ENCODE peak calls at places on chromosomes 4 and X, in seven cellular contexts. M is NCI-H1417; F is activated T-cell treated with anti-CD3 and anti-CD28 coated beads, Interleukin-2, amount 50 U/mL, for 4 hours; P is LoVo; K is NCI-H524; A is T-helper 2 cell; C is fibroblast of lung. N is an unnamed sample.

GRCh38 chr4:76625316-76625715 is 190.3 kb downstream of the SHROOM3 start:
- DNase-seq in M (no peak), F (no peak), P (no peak), K (no peak), A (no peak), C (no peak), N (no peak)

GRCh38 chr4:1451106-1451751 is 45.0 kb upstream of the NKX1-1 start:
- DNase-seq in M (no peak), F (no peak), P (no peak), K (no peak), A (no peak), C (no peak), N (no peak)

GRCh38 chr4:783133-783541 is 42.8 kb downstream of the CPLX1 start:
- DNase-seq in M (no peak), F (no peak), P (no peak), K (no peak), A (no peak), C (no peak), N (no peak)

GRCh38 chr4:78660559-78660958 is 109.0 kb downstream of the ANXA3 start:
- DNase-seq in M (no peak), F (no peak), P (no peak), K (no peak), A (no peak), C (no peak), N (no peak)

GRCh38 chr4:153522800-153523089 is 56.6 kb downstream of the TMEM131L start:
- DNase-seq in M (no peak), F (peak), P (no peak), K (no peak), A (peak), C (no peak), N (no peak)

GRCh38 chrX:153029875-153030274 is 26.4 kb upstream of the PNMA3 start:
- DNase-seq in M (no peak), F (no peak), P (no peak), K (no peak), A (no peak), C (no peak), N (no peak)

GRCh38 chr4:105966046-105966445 is 70.8 kb downstream of the NPNT start:
- DNase-seq in M (no peak), F (no peak), P (no peak), K (no peak), A (no peak), C (peak), N (peak)

GRCh38 chrX:68375803-68376202 is 57.5 kb downstream of the OPHN1 start:
- DNase-seq in M (no peak), F (no peak), P (no peak), K (no peak), A (no peak), C (no peak), N (no peak)

GRCh38 chr4:155530290-155530689 is 136.4 kb upstream of the GUCY1A1 start:
- DNase-seq in M (no peak), F (no peak), P (no peak), K (no peak), A (no peak), C (no peak), N (no peak)

GRCh38 chr4:140807491-140808257 is 51.5 kb upstream of the TBC1D9 start:
- DNase-seq in M (no peak), F (no peak), P (no peak), K (no peak), A (no peak), C (peak), N (no peak)

GRCh38 chr4:139808381-139809206 is 143.0 kb downstream of the MGST2 start:
- DNase-seq in M (peak), F (no peak), P (no peak), K (no peak), A (no peak), C (no peak), N (no peak)

GRCh38 chr4:146548443-146548842 is 26.7 kb upstream of the SLC10A7 start:
- DNase-seq in M (no peak), F (no peak), P (no peak), K (no peak), A (no peak), C (no peak), N (no peak)

GRCh38 chrX:107602694-107603239 is 25.5 kb upstream of the PRPS1 start:
- DNase-seq in M (no peak), F (no peak), P (no peak), K (no peak), A (no peak), C (no peak), N (no peak)

GRCh38 chr4:184473265-184473514 is 1.2 kb downstream of the IRF2 start:
- DNase-seq in M (peak), F (no peak), P (no peak), K (no peak), A (no peak), C (no peak), N (no peak)

GRCh38 chrX:103464071-103464773 is 55.1 kb downstream of the RAB40A start:
- DNase-seq in M (no peak), F (peak), P (no peak), K (no peak), A (no peak), C (peak), N (peak)

GRCh38 chr4:54229631-54230478 is 762 bp downstream of the PDGFRA start:
- DNase-seq in M (no peak), F (no peak), P (no peak), K (no peak), A (no peak), C (peak), N (peak)

GRCh38 chr4:71300964-71301363 is 37.9 kb upstream of the SLC4A4 start:
- DNase-seq in M (no peak), F (no peak), P (no peak), K (no peak), A (no peak), C (no peak), N (peak)

GRCh38 chrX:45719751-45720501 is 519.2 kb upstream of the DIPK2B start:
- DNase-seq in M (no peak), F (no peak), P (no peak), K (no peak), A (no peak), C (no peak), N (no peak)

GRCh38 chrX:9955506-9955905 is 11.7 kb upstream of the CLDN34 start:
- DNase-seq in M (no peak), F (no peak), P (no peak), K (no peak), A (no peak), C (peak), N (peak)

GRCh38 chr4:57020467-57021101 is 41.9 kb downstream of the POLR2B start:
- DNase-seq in M (no peak), F (no peak), P (no peak), K (no peak), A (no peak), C (peak), N (peak)

GRCh38 chr4:85402371-85402770 is 72.6 kb upstream of the ARHGAP24 start:
- DNase-seq in M (no peak), F (no peak), P (no peak), K (no peak), A (no peak), C (peak), N (peak)

GRCh38 chr4:25171451-25171850 is 11.2 kb upstream of the SEPSECS start:
- DNase-seq in M (no peak), F (no peak), P (no peak), K (no peak), A (no peak), C (no peak), N (peak)

GRCh38 chr4:24382381-24382780 is 202.0 kb downstream of the DHX15 start:
- DNase-seq in M (no peak), F (no peak), P (peak), K (no peak), A (no peak), C (peak), N (peak)

GRCh38 chr4:42596918-42597317 is 60.0 kb downstream of the ATP8A1 start:
- DNase-seq in M (peak), F (no peak), P (no peak), K (no peak), A (no peak), C (no peak), N (no peak)

N was measured in cardiac fibroblast.